ENCODE peak calls at places on chromosome X, in six cellular contexts. One of them, this sample, is unnamed.

GRCh38 chrX:48589482-48590162 is 7.7 kb upstream of the WDR13 start:
- DNase-seq in GM20000: no peak
- DNase-seq in tibial artery: no peak
- DNase-seq in astrocyte of the cerebellum: no peak
- DNase-seq in spleen: no peak
- DNase-seq in fibroblast of the aortic adventitia: no peak
- DNase-seq in this sample: no peak

GRCh38 chrX:144681501-144681900 is 565.8 kb upstream of the SPANXN1 start:
- DNase-seq in tibial artery: no peak
- DNase-seq in fibroblast of the aortic adventitia: peak; percentile 48
- DNase-seq in GM20000: no peak
- DNase-seq in astrocyte of the cerebellum: no peak
- DNase-seq in spleen: no peak
- DNase-seq in this sample: no peak

GRCh38 chrX:30488092-30488491 is 89.5 kb downstream of the TASL start:
- DNase-seq in tibial artery: no peak
- DNase-seq in spleen: no peak
- DNase-seq in fibroblast of the aortic adventitia: peak; percentile 25
- DNase-seq in astrocyte of the cerebellum: no peak
- DNase-seq in GM20000: peak; percentile 4
- DNase-seq in this sample: peak; percentile 22

GRCh38 chrX:41468647-41469323 is 21.6 kb downstream of the NYX start:
- DNase-seq in spleen: peak; percentile 22
- DNase-seq in tibial artery: no peak
- DNase-seq in astrocyte of the cerebellum: no peak
- DNase-seq in fibroblast of the aortic adventitia: peak; percentile 44
- DNase-seq in GM20000: no peak
- DNase-seq in this sample: no peak

GRCh38 chrX:8726031-8726652 is 5.8 kb downstream of the ANOS1 start:
- DNase-seq in astrocyte of the cerebellum: no peak
- DNase-seq in spleen: no peak
- DNase-seq in GM20000: no peak
- DNase-seq in tibial artery: no peak
- DNase-seq in fibroblast of the aortic adventitia: no peak
- DNase-seq in this sample: no peak

GRCh38 chrX:110691446-110691845 is 104.2 kb downstream of the CHRDL1 start:
- DNase-seq in fibroblast of the aortic adventitia: peak; percentile 9
- DNase-seq in astrocyte of the cerebellum: no peak
- DNase-seq in GM20000: no peak
- DNase-seq in spleen: no peak
- DNase-seq in tibial artery: no peak
- DNase-seq in this sample: no peak

GRCh38 chrX:134004038-134004437 is 18.6 kb upstream of the GPC3 start:
- DNase-seq in tibial artery: no peak
- DNase-seq in astrocyte of the cerebellum: peak; percentile 16
- DNase-seq in fibroblast of the aortic adventitia: peak; percentile 36
- DNase-seq in spleen: no peak
- DNase-seq in GM20000: no peak
- DNase-seq in this sample: no peak

GRCh38 chrX:72306851-72307645 is 1.3 kb upstream of the CITED1 start:
- DNase-seq in spleen: peak; percentile 88
- DNase-seq in fibroblast of the aortic adventitia: peak; percentile 64
- DNase-seq in GM20000: peak; percentile 69
- DNase-seq in astrocyte of the cerebellum: peak; percentile 24
- DNase-seq in tibial artery: peak; percentile 73
- DNase-seq in this sample: peak; percentile 67

GRCh38 chrX:32572644-32573043 is 638.7 kb downstream of the DMD start:
- DNase-seq in tibial artery: no peak
- DNase-seq in astrocyte of the cerebellum: no peak
- DNase-seq in fibroblast of the aortic adventitia: no peak
- DNase-seq in spleen: no peak
- DNase-seq in GM20000: no peak
- DNase-seq in this sample: no peak

GRCh38 chrX:44036336-44036735 is 63.1 kb upstream of the NDP start:
- DNase-seq in tibial artery: no peak
- DNase-seq in astrocyte of the cerebellum: peak; percentile 67
- DNase-seq in fibroblast of the aortic adventitia: peak; percentile 90
- DNase-seq in spleen: no peak
- DNase-seq in GM20000: no peak
- DNase-seq in this sample: no peak

GRCh38 chrX:68299923-68300322 is 133.4 kb downstream of the OPHN1 start:
- DNase-seq in GM20000: no peak
- DNase-seq in fibroblast of the aortic adventitia: peak; percentile 65
- DNase-seq in spleen: no peak
- DNase-seq in astrocyte of the cerebellum: no peak
- DNase-seq in tibial artery: no peak
- DNase-seq in this sample: no peak

GRCh38 chrX:14497184-14497666 is 32.1 kb upstream of the GLRA2 start:
- DNase-seq in fibroblast of the aortic adventitia: no peak
- DNase-seq in spleen: no peak
- DNase-seq in tibial artery: no peak
- DNase-seq in astrocyte of the cerebellum: no peak
- DNase-seq in GM20000: peak; percentile 11
- DNase-seq in this sample: peak; percentile 8

GRCh38 chrX:102599084-102599949 is at the start of gene ARMCX5:
- DNase-seq in tibial artery: peak; percentile 80
- DNase-seq in astrocyte of the cerebellum: peak; percentile 71
- DNase-seq in spleen: peak; percentile 84
- DNase-seq in GM20000: peak; percentile 46
- DNase-seq in fibroblast of the aortic adventitia: peak; percentile 88
- DNase-seq in this sample: peak; percentile 16

GRCh38 chrX:102604327-102604726 is 5.0 kb downstream of the ARMCX5 start:
- DNase-seq in GM20000: no peak
- DNase-seq in fibroblast of the aortic adventitia: no peak
- DNase-seq in spleen: no peak
- DNase-seq in tibial artery: no peak
- DNase-seq in astrocyte of the cerebellum: no peak
- DNase-seq in this sample: no peak

DNA sequence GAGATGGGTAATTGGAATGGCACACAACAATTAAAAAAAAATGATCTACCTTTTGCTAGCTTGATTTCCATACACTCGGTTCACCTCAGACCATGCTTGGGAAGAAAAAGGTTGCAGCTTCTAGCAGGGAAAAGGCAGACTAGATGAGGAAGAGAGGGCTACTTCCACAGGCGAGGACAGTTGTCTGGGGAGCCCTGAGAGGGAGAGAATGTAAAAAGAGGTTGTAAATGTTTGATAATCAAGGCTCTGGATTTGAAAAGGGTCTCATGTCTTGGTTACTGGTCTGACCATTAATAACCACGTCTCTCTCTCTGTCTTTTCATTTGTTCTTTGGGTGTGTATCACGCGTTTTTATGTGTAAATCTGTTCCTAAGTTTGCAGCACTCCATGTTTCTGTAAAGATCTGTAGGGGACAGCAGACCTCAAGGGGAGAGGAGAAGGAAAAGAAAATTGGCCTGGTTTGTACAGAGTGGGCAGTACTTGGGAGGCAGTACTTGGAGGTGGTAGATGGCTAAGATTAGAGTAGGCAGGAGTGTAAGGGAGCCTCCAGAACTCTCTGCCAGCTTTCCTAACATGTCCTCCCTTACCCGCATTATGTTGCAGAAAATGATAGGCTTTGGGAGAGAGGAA is 750 bp downstream of the ARMCX5 start:
- DNase-seq in tibial artery: no peak
- DNase-seq in GM20000: no peak
- DNase-seq in fibroblast of the aortic adventitia: peak; percentile 54
- DNase-seq in astrocyte of the cerebellum: no peak
- DNase-seq in spleen: no peak
- DNase-seq in this sample: no peak
- TF ChIP-seq CTCF in tibial artery: no peak
- TF ChIP-seq CTCF in GM20000: no peak
- TF ChIP-seq CTCF in fibroblast of the aortic adventitia: peak; percentile 39
- TF ChIP-seq CTCF in astrocyte of the cerebellum: no peak
- TF ChIP-seq CTCF in spleen: no peak
- TF ChIP-seq CTCF in this sample: no peak

GRCh38 chrX:56025872-56026571 is 206.1 kb upstream of the KLF8 start:
- DNase-seq in tibial artery: no peak
- DNase-seq in GM20000: no peak
- DNase-seq in spleen: no peak
- DNase-seq in astrocyte of the cerebellum: no peak
- DNase-seq in fibroblast of the aortic adventitia: no peak
- DNase-seq in this sample: no peak
- TF ChIP-seq CTCF in tibial artery: no peak
- TF ChIP-seq CTCF in GM20000: no peak
- TF ChIP-seq CTCF in spleen: no peak
- TF ChIP-seq CTCF in astrocyte of the cerebellum: no peak
- TF ChIP-seq CTCF in fibroblast of the aortic adventitia: no peak
- TF ChIP-seq CTCF in this sample: no peak

GRCh38 chrX:119419146-119419545 is 20.0 kb downstream of the SLC25A43 start:
- DNase-seq in fibroblast of the aortic adventitia: no peak
- DNase-seq in tibial artery: no peak
- DNase-seq in spleen: no peak
- DNase-seq in GM20000: no peak
- DNase-seq in astrocyte of the cerebellum: no peak
- DNase-seq in this sample: no peak

GRCh38 chrX:119421306-119421705 is 22.2 kb downstream of the SLC25A43 start:
- DNase-seq in spleen: no peak
- DNase-seq in tibial artery: no peak
- DNase-seq in astrocyte of the cerebellum: no peak
- DNase-seq in fibroblast of the aortic adventitia: no peak
- DNase-seq in GM20000: no peak
- DNase-seq in this sample: no peak

GRCh38 chrX:119419898-119420297 is 20.8 kb downstream of the SLC25A43 start:
- DNase-seq in tibial artery: no peak
- DNase-seq in spleen: no peak
- DNase-seq in GM20000: no peak
- DNase-seq in fibroblast of the aortic adventitia: no peak
- DNase-seq in astrocyte of the cerebellum: no peak
- DNase-seq in this sample: no peak

GRCh38 chrX:119417376-119417775 is 18.2 kb downstream of the SLC25A43 start:
- DNase-seq in GM20000: no peak
- DNase-seq in spleen: no peak
- DNase-seq in tibial artery: no peak
- DNase-seq in astrocyte of the cerebellum: no peak
- DNase-seq in fibroblast of the aortic adventitia: no peak
- DNase-seq in this sample: no peak

DNA sequence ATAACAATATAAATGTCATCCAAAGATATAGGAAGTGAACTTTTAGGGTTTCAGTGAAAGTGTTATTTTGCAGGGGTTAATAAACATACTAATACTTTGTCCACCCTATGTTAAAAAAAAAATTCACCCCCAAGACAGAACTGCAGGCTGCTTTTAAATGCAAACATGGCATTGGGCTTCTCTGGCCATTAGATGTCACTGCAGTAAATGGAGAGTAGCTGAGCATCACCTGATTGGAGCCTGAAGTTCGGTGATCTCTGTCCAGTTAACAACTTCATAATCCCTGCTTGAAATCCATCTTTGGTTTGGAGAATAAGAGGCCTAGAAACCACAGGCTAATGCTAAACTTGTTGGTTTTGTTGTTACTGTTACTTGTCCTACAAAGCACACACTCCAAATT is 18.7 kb downstream of the SLC25A43 start:
- DNase-seq in GM20000: no peak
- DNase-seq in tibial artery: no peak
- DNase-seq in astrocyte of the cerebellum: no peak
- DNase-seq in spleen: no peak
- DNase-seq in fibroblast of the aortic adventitia: no peak
- DNase-seq in this sample: no peak
- TF ChIP-seq CTCF in GM20000: no peak
- TF ChIP-seq CTCF in tibial artery: no peak
- TF ChIP-seq CTCF in astrocyte of the cerebellum: peak; percentile 34
- TF ChIP-seq CTCF in spleen: no peak
- TF ChIP-seq CTCF in fibroblast of the aortic adventitia: no peak
- TF ChIP-seq CTCF in this sample: peak; percentile 37

GRCh38 chrX:18664947-18665346 is 7.0 kb downstream of the RS1 start:
- DNase-seq in astrocyte of the cerebellum: no peak
- DNase-seq in GM20000: no peak
- DNase-seq in tibial artery: no peak
- DNase-seq in fibroblast of the aortic adventitia: no peak
- DNase-seq in spleen: no peak
- DNase-seq in this sample: no peak
- TF ChIP-seq CTCF in astrocyte of the cerebellum: no peak
- TF ChIP-seq CTCF in GM20000: no peak
- TF ChIP-seq CTCF in tibial artery: no peak
- TF ChIP-seq CTCF in fibroblast of the aortic adventitia: no peak
- TF ChIP-seq CTCF in spleen: no peak
- TF ChIP-seq CTCF in this sample: no peak